ENCODE peak calls at places on chromosomes 13 and 19, in nine cellular contexts. S is stimulated activated CD8-positive, alpha-beta memory T cell treated with anti-CD3 and anti-CD28 coated beads, Interleukin-7, amount 100 ng/mL, for 1 hour; L is EL; W is fibroblast of mammary gland; X is NCI-H1105 treated with DMSO at 0.1 percent for 48 hours; P is NCI-H1092 treated with DMSO at 0.1 percent for 48 hours; V is ELF-1; Q is Caki2; Y is stimulated activated CD4-positive, alpha-beta T cell treated with anti-CD3 and anti-CD28 coated beads, Interleukin-2, amount 100 ng/mL, for 48 hours. O is an unnamed sample.
A peak's percentile ranks its signal among the peaks of the same experiment; 100 is the strongest.

GRCh38 chr19:17951151-17952040 is 15.5 kb upstream of the KCNN1 start:
- DNase-seq in S (no peak), L (no peak), W (no peak), X (no peak), P (peak; percentile 62), V (no peak), Q (no peak), Y (no peak), O (no peak)

GRCh38 chr19:30154410-30154809 is 212.4 kb downstream of the URI1 start:
- DNase-seq in S (no peak), L (no peak), W (no peak), X (no peak), P (no peak), V (no peak), Q (no peak), Y (no peak), O (no peak)

GRCh38 chr13:98327326-98328314 is 150.6 kb upstream of the RNF113B start:
- DNase-seq in S (no peak), L (peak; percentile 34), W (peak; percentile 23), X (no peak), P (no peak), V (peak; percentile 92), Q (peak; percentile 24), Y (no peak), O (no peak)

GRCh38 chr13:105603283-105603682 is 932.2 kb downstream of the EFNB2 start:
- DNase-seq in S (no peak), L (no peak), W (no peak), X (peak; percentile 99), P (peak; percentile 22), V (no peak), Q (no peak), Y (no peak), O (no peak)

GRCh38 chr19:19458110-19458816 is 52.8 kb downstream of the GATAD2A start:
- DNase-seq in S (no peak), L (no peak), W (peak; percentile 46), X (no peak), P (no peak), V (no peak), Q (no peak), Y (no peak), O (no peak)

GRCh38 chr19:35899547-35900214 is 659 bp downstream of the NFKBID start:
- DNase-seq in S (peak; percentile 83), L (peak; percentile 83), W (peak; percentile 78), X (peak; percentile 69), P (peak; percentile 8), V (peak; percentile 50), Q (peak; percentile 91), Y (peak; percentile 79), O (peak; percentile 82)

GRCh38 chr13:48160879-48161278 is 66.0 kb upstream of the MED4 start:
- DNase-seq in S (no peak), L (peak; percentile 47), W (peak; percentile 75), X (no peak), P (no peak), V (no peak), Q (peak; percentile 81), Y (no peak), O (no peak)

GRCh38 chr13:44899967-44900366 is 89.3 kb downstream of the NUFIP1 start:
- DNase-seq in S (no peak), L (no peak), W (no peak), X (peak; percentile 79), P (peak; percentile 81), V (no peak), Q (no peak), Y (no peak), O (peak; percentile 87)

GRCh38 chr19:3969435-3970312 is 1.2 kb downstream of the DAPK3 start:
- DNase-seq in S (no peak), L (peak; percentile 92), W (peak; percentile 87), X (no peak), P (no peak), V (peak; percentile 82), Q (peak; percentile 81), Y (no peak), O (no peak)

GRCh38 chr13:113762075-113762474 is 3.0 kb downstream of the TMEM255B start:
- DNase-seq in S (no peak), L (no peak), W (no peak), X (no peak), P (no peak), V (no peak), Q (no peak), Y (no peak), O (no peak)

GRCh38 chr13:63629591-63629990 is 2213.9 kb upstream of the PCDH20 start:
- DNase-seq in S (no peak), L (no peak), W (no peak), X (no peak), P (no peak), V (no peak), Q (no peak), Y (no peak), O (no peak)

GRCh38 chr19:35868172-35868822 is at the start of gene APLP1:
- DNase-seq in S (no peak), L (peak; percentile 53), W (no peak), X (peak; percentile 63), P (peak; percentile 44), V (peak; percentile 37), Q (peak; percentile 44), Y (peak; percentile 67), O (peak; percentile 78)

GRCh38 chr19:47239152-47239551 is 8.2 kb upstream of the BBC3 start:
- DNase-seq in S (no peak), L (no peak), W (no peak), X (no peak), P (no peak), V (no peak), Q (no peak), Y (no peak), O (no peak)

GRCh38 chr13:112812306-112813034 is 122.6 kb downstream of the ATP11A start:
- DNase-seq in S (no peak), L (no peak), W (no peak), X (no peak), P (no peak), V (no peak), Q (no peak), Y (no peak), O (no peak)

GRCh38 chr19:52891336-52891735 is 6.1 kb downstream of the ZNF320 start:
- DNase-seq in S (no peak), L (no peak), W (no peak), X (no peak), P (no peak), V (no peak), Q (no peak), Y (no peak), O (no peak)

GRCh38 chr13:65836066-65836465 is 1394.1 kb downstream of the PCDH9 start:
- DNase-seq in S (no peak), L (no peak), W (no peak), X (no peak), P (no peak), V (no peak), Q (no peak), Y (no peak), O (peak; percentile 56)

GRCh38 chr19:2922987-2923386 is 21.8 kb downstream of the ZNF77 start:
- DNase-seq in S (no peak), L (no peak), W (no peak), X (no peak), P (no peak), V (peak; percentile 81), Q (no peak), Y (no peak), O (peak; percentile 21)

GRCh38 chr13:104571161-104571889 is 1505.1 kb upstream of the SLC10A2 start:
- DNase-seq in S (no peak), L (peak; percentile 60), W (peak; percentile 75), X (peak; percentile 67), P (peak; percentile 58), V (peak; percentile 18), Q (peak; percentile 87), Y (no peak), O (peak; percentile 32)

GRCh38 chr13:32553720-32554119 is 15.1 kb upstream of the N4BP2L2 start:
- DNase-seq in S (no peak), L (no peak), W (no peak), X (no peak), P (no peak), V (no peak), Q (no peak), Y (no peak), O (no peak)

GRCh38 chr19:58559275-58560006 is 1.0 kb upstream of the UBE2M start:
- DNase-seq in S (no peak), L (peak; percentile 93), W (peak; percentile 90), X (no peak), P (no peak), V (peak; percentile 94), Q (peak; percentile 96), Y (peak; percentile 70), O (no peak)

GRCh38 chr19:40165362-40165937 is 25.8 kb upstream of the MAP3K10 start:
- DNase-seq in S (peak; percentile 39), L (peak; percentile 47), W (peak; percentile 40), X (no peak), P (peak; percentile 10), V (peak; percentile 82), Q (no peak), Y (peak; percentile 55), O (peak; percentile 16)

GRCh38 chr19:17873661-17874422 is 2.1 kb downstream of the SLC5A5 start:
- DNase-seq in S (no peak), L (no peak), W (no peak), X (peak; percentile 20), P (no peak), V (peak; percentile 67), Q (peak; percentile 46), Y (peak; percentile 58), O (peak; percentile 74)

GRCh38 chr13:20118268-20119140 is 42.3 kb downstream of the GJA3 start:
- DNase-seq in S (no peak), L (peak; percentile 47), W (peak; percentile 43), X (peak; percentile 8), P (no peak), V (peak; percentile 53), Q (peak; percentile 69), Y (no peak), O (peak; percentile 50)

GRCh38 chr19:30034321-30034720 is 92.3 kb downstream of the URI1 start:
- DNase-seq in S (no peak), L (no peak), W (no peak), X (no peak), P (no peak), V (no peak), Q (no peak), Y (no peak), O (no peak)

GRCh38 chr13:39942901-39943273 is 287.4 kb downstream of the COG6 start:
- DNase-seq in S (peak; percentile 29), L (peak; percentile 83), W (peak; percentile 92), X (peak; percentile 31), P (peak; percentile 49), V (peak; percentile 88), Q (peak; percentile 66), Y (peak; percentile 59), O (peak; percentile 49)

GRCh38 chr13:55999709-56000108 is 1141.0 kb upstream of the PRR20A start:
- DNase-seq in S (no peak), L (no peak), W (no peak), X (no peak), P (no peak), V (no peak), Q (no peak), Y (no peak), O (no peak)

GRCh38 chr13:85597790-85598500 is 201.3 kb downstream of the SLITRK6 start:
- DNase-seq in S (no peak), L (no peak), W (peak; percentile 40), X (no peak), P (no peak), V (no peak), Q (no peak), Y (no peak), O (no peak)

GRCh38 chr19:44570984-44571684 is 41.7 kb upstream of the CEACAM20 start:
- DNase-seq in S (peak; percentile 2), L (peak; percentile 79), W (peak; percentile 84), X (peak; percentile 42), P (peak; percentile 22), V (peak; percentile 87), Q (peak; percentile 63), Y (peak; percentile 58), O (peak; percentile 74)

GRCh38 chr19:34295103-34295502 is 40.7 kb downstream of the GARRE1 start:
- DNase-seq in S (no peak), L (no peak), W (no peak), X (no peak), P (no peak), V (no peak), Q (no peak), Y (no peak), O (no peak)

GRCh38 chr13:22422023-22422422 is 751.1 kb downstream of the FGF9 start:
- DNase-seq in S (no peak), L (no peak), W (no peak), X (no peak), P (no peak), V (no peak), Q (no peak), Y (no peak), O (no peak)

O was measured in NCI-H146.